ENCODE peak calls at places on chromosomes 2 and 18, in seven cellular contexts. B, Q, E, T, U, F and J are unnamed samples.

GRCh38 chr2:239599299-239599698 is 198.5 kb upstream of the HDAC4 start:
- DNase-seq in B (no peak), Q (no peak), E (no peak), T (peak; percentile 26), U (no peak), F (no peak), J (no peak)

GRCh38 chr2:235793163-235793752 is 299.4 kb downstream of the AGAP1 start:
- DNase-seq in B (no peak), Q (peak; percentile 43), E (no peak), T (no peak), U (peak; percentile 24), F (no peak), J (no peak)

GRCh38 chr18:23191952-23192662 is 56.8 kb downstream of the CABLES1 start:
- DNase-seq in B (no peak), Q (peak; percentile 54), E (no peak), T (no peak), U (peak; percentile 95), F (no peak), J (peak; percentile 51)

GRCh38 chr2:196165016-196165415 is 6.4 kb downstream of the STK17B start:
- DNase-seq in B (no peak), Q (no peak), E (no peak), T (no peak), U (no peak), F (no peak), J (no peak)

GRCh38 chr2:3807853-3808252 is 104.5 kb downstream of the DCDC2C start:
- DNase-seq in B (no peak), Q (no peak), E (no peak), T (no peak), U (peak; percentile 78), F (no peak), J (no peak)

GRCh38 chr2:43343573-43344304 is 117.3 kb upstream of the ZFP36L2 start:
- DNase-seq in B (no peak), Q (peak; percentile 58), E (peak; percentile 67), T (no peak), U (peak; percentile 97), F (no peak), J (no peak)

GRCh38 chr2:233835230-233836186 is 18.8 kb downstream of the HJURP start:
- DNase-seq in B (no peak), Q (no peak), E (no peak), T (peak; percentile 18), U (no peak), F (no peak), J (no peak)

GRCh38 chr18:79530821-79531220 is 135.1 kb downstream of the NFATC1 start:
- DNase-seq in B (no peak), Q (no peak), E (no peak), T (peak; percentile 27), U (no peak), F (no peak), J (no peak)

GRCh38 chr2:28640908-28641300 is 110.7 kb upstream of the PPP1CB start:
- DNase-seq in B (no peak), Q (no peak), E (no peak), T (no peak), U (no peak), F (no peak), J (no peak)

GRCh38 chr2:72300147-72300684 is 152.6 kb upstream of the CYP26B1 start:
- DNase-seq in B (no peak), Q (no peak), E (no peak), T (no peak), U (no peak), F (no peak), J (no peak)

GRCh38 chr2:66432801-66433694 is 1.9 kb upstream of the MEIS1 start:
- DNase-seq in B (peak; percentile 81), Q (peak; percentile 95), E (peak; percentile 95), T (peak; percentile 58), U (peak; percentile 98), F (no peak), J (peak; percentile 41)

GRCh38 chr2:200158586-200159365 is 147.7 kb upstream of the SPATS2L start:
- DNase-seq in B (no peak), Q (no peak), E (no peak), T (no peak), U (no peak), F (no peak), J (no peak)

DNA sequence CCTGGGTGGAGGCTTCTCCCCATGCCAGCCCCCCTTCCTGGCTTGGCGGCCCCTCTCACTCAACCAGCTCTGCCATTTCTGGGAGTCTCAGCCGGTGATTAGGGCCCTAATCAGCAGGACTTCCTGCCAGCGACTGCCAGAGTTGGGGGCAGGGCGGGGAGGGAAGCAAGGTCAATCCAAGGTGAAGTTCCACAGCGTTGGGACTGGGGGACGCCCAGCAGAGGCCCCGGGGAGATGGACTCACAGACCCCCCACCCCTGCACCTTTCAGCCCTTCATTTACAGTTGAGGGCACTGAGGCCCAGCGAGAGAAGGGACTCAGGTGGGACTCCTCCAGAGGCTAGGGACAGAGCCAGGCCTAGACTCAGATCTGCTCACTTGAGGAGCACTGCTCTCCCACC is 65.3 kb downstream of the TNS1 start:
- DNase-seq in B (no peak), Q (no peak), E (peak; percentile 47), T (no peak), U (no peak), F (no peak), J (no peak)
- H3K4me3 ChIP-seq in B (no peak overlapping the region), Q (no peak overlapping the region), E (no peak overlapping the region), T (no peak overlapping the region), U (no peak overlapping the region), F (no peak overlapping the region), J (no peak overlapping the region)

DNA sequence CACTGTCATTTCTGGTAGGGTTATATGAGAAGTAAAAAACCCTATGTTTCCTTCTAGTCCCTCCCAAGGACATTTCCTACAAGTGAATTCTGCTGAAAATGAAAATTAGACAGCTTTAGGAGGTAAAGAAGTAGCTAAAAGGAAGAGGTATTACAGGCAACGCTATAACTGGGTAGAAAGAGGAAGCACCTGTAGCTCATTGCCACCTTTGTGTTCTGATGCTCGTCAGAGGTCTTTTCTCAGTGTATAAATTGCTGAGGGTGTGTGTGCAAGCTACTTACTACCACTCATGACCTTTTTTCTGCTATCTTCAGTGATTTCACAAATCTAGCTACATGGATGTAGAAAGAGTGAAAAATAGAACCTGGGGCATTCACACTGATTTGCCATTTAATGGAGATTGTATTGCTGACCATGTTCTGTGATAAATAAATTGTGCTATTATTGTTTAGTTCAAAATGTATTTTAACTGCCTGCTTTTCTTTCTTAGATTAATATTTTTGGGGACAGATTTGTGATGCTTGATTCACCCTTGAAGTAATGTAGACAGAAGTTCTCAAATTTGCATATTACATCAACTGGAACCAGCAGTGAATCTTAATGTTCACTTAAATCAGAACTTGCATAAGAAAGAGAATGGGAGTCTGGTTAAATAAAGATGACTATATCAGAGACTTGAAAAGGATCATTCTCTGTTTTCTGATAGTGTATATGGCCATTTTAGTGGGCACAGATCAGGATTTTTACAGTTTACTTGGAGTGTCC is 1.6 kb downstream of the DNAJC10 start:
- DNase-seq in B (no peak), Q (no peak), E (no peak), T (no peak), U (no peak), F (no peak), J (no peak)
- H3K4me3 ChIP-seq in B (peak overlapping the region; percentile 63), Q (peak overlapping the region; percentile 68), E (no peak overlapping the region), T (no peak overlapping the region), U (no peak overlapping the region), F (no peak overlapping the region), J (no peak overlapping the region)

DNA sequence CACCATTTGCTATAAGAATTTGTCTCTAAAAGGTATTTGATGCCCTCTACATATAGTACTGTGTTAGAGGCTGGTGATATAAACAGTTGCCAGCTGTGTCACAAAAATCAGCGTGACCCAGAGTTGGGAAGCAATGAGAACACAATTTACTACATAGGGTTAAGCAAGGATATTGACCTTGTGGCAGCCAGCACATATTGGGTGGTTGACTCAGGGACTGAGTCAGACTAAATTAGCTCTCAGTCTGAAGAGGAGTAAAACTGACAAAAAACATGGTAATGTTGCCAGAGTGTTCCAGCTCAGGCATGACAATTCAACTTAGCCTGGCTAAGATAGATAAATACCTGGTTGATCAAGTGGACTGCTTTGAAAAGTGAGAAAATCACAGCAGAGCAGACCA is 108.1 kb upstream of the ERBB4 start:
- DNase-seq in B (peak; percentile 3), Q (no peak), E (no peak), T (no peak), U (peak; percentile 80), F (no peak), J (no peak)
- H3K4me3 ChIP-seq in B (no peak overlapping the region), Q (no peak overlapping the region), E (no peak overlapping the region), T (no peak overlapping the region), U (no peak overlapping the region), F (no peak overlapping the region), J (no peak overlapping the region)

DNA sequence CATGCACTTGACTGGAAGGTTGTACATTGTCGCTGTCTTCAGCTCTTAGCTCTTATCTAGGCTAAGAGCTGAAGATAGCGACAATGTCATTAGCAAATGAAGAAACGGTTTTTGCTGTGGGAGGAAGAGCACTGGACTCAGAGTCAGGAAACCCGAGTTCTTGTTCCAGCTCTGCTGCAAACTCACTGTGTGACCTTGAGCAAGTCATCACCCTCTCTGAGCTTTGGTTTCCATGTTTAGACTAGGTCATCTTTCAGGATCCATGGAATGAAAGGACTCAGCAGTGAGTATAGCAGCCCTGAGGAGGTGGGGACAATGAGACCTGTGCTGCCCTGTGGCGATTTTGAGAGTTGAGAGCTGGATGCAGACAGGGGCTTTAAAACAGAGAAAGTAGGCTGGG is 85.3 kb downstream of the ASAP2 start:
- DNase-seq in B (no peak), Q (no peak), E (no peak), T (no peak), U (no peak), F (no peak), J (no peak)
- H3K4me3 ChIP-seq in B (no peak overlapping the region), Q (no peak overlapping the region), E (no peak overlapping the region), T (no peak overlapping the region), U (no peak overlapping the region), F (no peak overlapping the region), J (no peak overlapping the region)

GRCh38 chr18:73842795-73843394 is 304.7 kb downstream of the FBXO15 start:
- DNase-seq in B (peak; percentile 31), Q (peak; percentile 76), E (peak; percentile 19), T (no peak), U (peak; percentile 65), F (peak; percentile 26), J (peak; percentile 36)
- H3K4me3 ChIP-seq in B (peak overlapping the region; percentile 37), Q (no peak overlapping the region), E (no peak overlapping the region), T (no peak overlapping the region), U (no peak overlapping the region), F (peak overlapping the region; percentile 36), J (no peak overlapping the region)

DNA sequence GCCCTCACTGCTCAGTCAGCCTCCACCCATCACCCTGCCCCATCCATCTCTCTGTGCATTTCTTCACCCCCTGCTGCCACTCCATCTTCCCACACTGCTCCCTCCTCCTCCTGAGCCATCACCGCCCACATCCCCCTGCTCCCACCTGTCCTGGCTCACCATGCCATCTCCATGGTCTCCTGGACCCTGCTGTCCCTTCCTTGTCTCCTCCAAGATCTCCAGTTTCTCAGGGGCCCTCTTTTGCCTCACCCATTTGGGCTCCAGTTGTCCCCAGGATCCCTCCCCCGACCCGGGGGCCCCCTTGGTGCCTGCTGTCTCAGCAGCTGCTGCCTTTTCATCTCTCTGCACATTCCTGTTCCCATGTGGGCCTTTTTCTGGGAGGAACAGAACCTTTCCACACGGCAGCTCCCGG is 10.6 kb downstream of the SPEG start:
- DNase-seq in B (no peak), Q (no peak), E (no peak), T (no peak), U (no peak), F (no peak), J (no peak)
- H3K4me3 ChIP-seq in B (no peak overlapping the region), Q (no peak overlapping the region), E (no peak overlapping the region), T (no peak overlapping the region), U (no peak overlapping the region), F (no peak overlapping the region), J (no peak overlapping the region)

GRCh38 chr2:205925373-205926337 is 160.3 kb downstream of the INO80D start:
- DNase-seq in B (peak; percentile 50), Q (peak; percentile 89), E (peak; percentile 52), T (peak; percentile 87), U (peak; percentile 51), F (peak; percentile 79), J (peak; percentile 14)
- H3K4me3 ChIP-seq in B (peak overlapping the region; percentile 43), Q (peak overlapping the region; percentile 14), E (no peak overlapping the region), T (no peak overlapping the region), U (peak overlapping the region; percentile 12), F (no peak overlapping the region), J (no peak overlapping the region)